ENCODE peak calls at places on chromosome 21, in eight cellular contexts. G is left colon; L is NB4; D is posterior cingulate gyrus; S is pancreas; P is T follicular helper cell; Z is CD8-positive, alpha-beta memory T cell; F is head of caudate nucleus. A is an unnamed sample.

GRCh38 chr21:25639922-25640670 is 1.0 kb downstream of the JAM2 start:
- DNase-seq in G (no peak), L (no peak), D (peak), S (no peak), P (no peak), Z (no peak), F (no peak), A (peak)

GRCh38 chr21:41800425-41801186 is 33.8 kb upstream of the RIPK4 start:
- DNase-seq in G (no peak), L (no peak), D (peak), S (no peak), P (no peak), Z (no peak), F (no peak), A (no peak)

GRCh38 chr21:44899768-44900558 is 20.7 kb downstream of the ITGB2 start:
- DNase-seq in G (no peak), L (no peak), D (peak), S (no peak), P (no peak), Z (peak), F (no peak), A (no peak)

GRCh38 chr21:15022608-15023261 is 42.1 kb downstream of the NRIP1 start:
- DNase-seq in G (no peak), L (no peak), D (no peak), S (no peak), P (no peak), Z (no peak), F (no peak), A (no peak)

GRCh38 chr21:45970674-45971486 is 10.7 kb upstream of the COL6A1 start:
- DNase-seq in G (no peak), L (peak), D (peak), S (peak), P (no peak), Z (no peak), F (no peak), A (no peak)

GRCh38 chr21:45309069-45309521 is 21.4 kb upstream of the POFUT2 start:
- DNase-seq in G (peak), L (peak), D (peak), S (peak), P (no peak), Z (peak), F (no peak), A (peak)

GRCh38 chr21:32364801-32365200 is 28.0 kb downstream of the URB1 start:
- DNase-seq in G (no peak), L (no peak), D (no peak), S (no peak), P (no peak), Z (no peak), F (no peak), A (no peak)

GRCh38 chr21:38322551-38322950 is 65.8 kb downstream of the KCNJ15 start:
- DNase-seq in G (no peak), L (no peak), D (no peak), S (no peak), P (no peak), Z (no peak), F (no peak), A (no peak)

GRCh38 chr21:26686278-26686677 is 113.2 kb upstream of the CYYR1 start:
- DNase-seq in G (no peak), L (peak), D (no peak), S (no peak), P (no peak), Z (no peak), F (no peak), A (no peak)

GRCh38 chr21:17903029-17903806 is 84.1 kb upstream of the C21orf91 start:
- DNase-seq in G (no peak), L (peak), D (no peak), S (no peak), P (no peak), Z (no peak), F (no peak), A (no peak)

GRCh38 chr21:27677547-27677946 is 710.7 kb upstream of the ADAMTS5 start:
- DNase-seq in G (no peak), L (no peak), D (no peak), S (no peak), P (no peak), Z (no peak), F (no peak), A (no peak)

A was measured in T-helper 9 cell.